ENCODE peak calls at places on chromosomes 7 and 10, in five cellular contexts. One of them, this sample, is unnamed.

GRCh38 chr7:84677386-84677785 is 482.8 kb upstream of the SEMA3A start:
- DNase-seq in prostate gland: no peak
- DNase-seq in Peyer's patch: no peak
- DNase-seq in neural progenitor cell: no peak
- DNase-seq in lower lobe of right lung: no peak
- DNase-seq in this sample: no peak

GRCh38 chr10:18659784-18660561 is 742 bp downstream of the ARL5B start:
- DNase-seq in prostate gland: peak; percentile 51
- DNase-seq in Peyer's patch: no peak
- DNase-seq in neural progenitor cell: peak; percentile 21
- DNase-seq in lower lobe of right lung: no peak
- DNase-seq in this sample: no peak

GRCh38 chr7:115914951-115915350 is 115.6 kb downstream of the TFEC start:
- DNase-seq in prostate gland: no peak
- DNase-seq in Peyer's patch: no peak
- DNase-seq in neural progenitor cell: no peak
- DNase-seq in lower lobe of right lung: no peak
- DNase-seq in this sample: no peak

GRCh38 chr10:79929409-79929904 is 19.4 kb downstream of the SFTPD start:
- DNase-seq in prostate gland: peak; percentile 72
- DNase-seq in Peyer's patch: peak; percentile 86
- DNase-seq in neural progenitor cell: peak; percentile 86
- DNase-seq in lower lobe of right lung: peak; percentile 87
- DNase-seq in this sample: peak; percentile 84

GRCh38 chr10:70571236-70571635 is 31.3 kb downstream of the PRF1 start:
- DNase-seq in prostate gland: no peak
- DNase-seq in Peyer's patch: no peak
- DNase-seq in neural progenitor cell: no peak
- DNase-seq in lower lobe of right lung: no peak
- DNase-seq in this sample: no peak

GRCh38 chr7:39650676-39651075 is 27.3 kb downstream of the RALA start:
- DNase-seq in prostate gland: no peak
- DNase-seq in Peyer's patch: no peak
- DNase-seq in neural progenitor cell: no peak
- DNase-seq in lower lobe of right lung: no peak
- DNase-seq in this sample: peak; percentile 30

GRCh38 chr10:43221419-43222293 is 45.2 kb downstream of the RASGEF1A start:
- DNase-seq in prostate gland: no peak
- DNase-seq in Peyer's patch: peak; percentile 39
- DNase-seq in neural progenitor cell: peak; percentile 66
- DNase-seq in lower lobe of right lung: peak; percentile 28
- DNase-seq in this sample: peak; percentile 9

GRCh38 chr7:117993377-117994003 is 120.2 kb upstream of the CTTNBP2 start:
- DNase-seq in prostate gland: no peak
- DNase-seq in Peyer's patch: no peak
- DNase-seq in neural progenitor cell: peak; percentile 75
- DNase-seq in lower lobe of right lung: no peak
- DNase-seq in this sample: no peak

DNA sequence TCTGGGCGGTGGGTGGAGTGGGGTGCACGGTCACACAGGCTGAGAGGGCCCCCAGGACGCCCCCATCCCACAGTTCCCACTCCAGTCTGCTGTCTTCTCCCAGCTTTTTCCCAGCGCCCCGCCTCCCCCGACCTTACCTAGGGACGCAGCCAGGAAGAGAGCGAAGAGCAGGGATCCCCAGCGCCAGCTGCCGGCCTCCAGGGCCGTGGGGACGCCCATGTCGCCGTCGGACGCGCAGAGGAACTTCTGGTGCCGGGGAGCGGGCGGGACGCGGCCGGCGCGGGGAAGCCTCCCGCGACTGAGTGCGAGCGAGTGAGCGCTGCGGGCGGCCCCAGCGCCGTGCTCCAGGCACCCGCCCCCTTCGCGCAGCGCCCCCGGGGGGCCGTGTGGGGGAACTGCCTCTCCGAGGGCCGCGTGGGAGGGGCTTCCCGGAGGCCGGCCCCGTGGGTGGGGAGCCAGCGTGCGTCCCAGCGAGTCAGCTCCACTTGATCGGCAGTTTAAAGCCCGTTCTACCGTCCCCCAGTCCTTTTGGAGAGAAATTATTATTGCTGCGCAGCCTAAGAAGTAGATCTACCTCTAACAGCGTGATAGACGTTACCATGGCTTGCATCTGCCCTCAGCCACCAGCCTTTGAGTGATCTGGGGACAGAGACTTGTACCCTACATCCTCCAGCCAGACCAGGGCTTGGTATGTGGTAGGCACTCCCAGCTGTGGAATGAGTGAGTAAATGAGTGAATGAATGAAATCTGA is at the start of gene VSIR:
- DNase-seq in prostate gland: peak; percentile 79
- DNase-seq in Peyer's patch: peak; percentile 97
- DNase-seq in neural progenitor cell: peak; percentile 93
- DNase-seq in lower lobe of right lung: peak; percentile 94
- DNase-seq in this sample: peak; percentile 93
- H3K4me1 ChIP-seq in prostate gland: no peaks in the 10 kb centered on the region
- H3K4me1 ChIP-seq in Peyer's patch: no peaks in the 10 kb centered on the region
- H3K4me1 ChIP-seq in neural progenitor cell: no peaks in the 10 kb centered on the region
- H3K4me1 ChIP-seq in lower lobe of right lung: peaks cover 80% of the 10 kb centered on the region
- H3K4me1 ChIP-seq in this sample: peaks cover 79% of the 10 kb centered on the region

GRCh38 chr7:139733751-139734150 is 44.0 kb downstream of the HIPK2 start:
- DNase-seq in prostate gland: no peak
- DNase-seq in Peyer's patch: no peak
- DNase-seq in neural progenitor cell: no peak
- DNase-seq in lower lobe of right lung: no peak
- DNase-seq in this sample: no peak
- H3K27ac ChIP-seq in prostate gland: peak overlapping the region; percentile 41
- H3K27ac ChIP-seq in Peyer's patch: peak overlapping the region; percentile 66
- H3K27ac ChIP-seq in neural progenitor cell: no peak overlapping the region
- H3K27ac ChIP-seq in lower lobe of right lung: no peak overlapping the region
- H3K27ac ChIP-seq in this sample: peak overlapping the region; percentile 91

GRCh38 chr7:1281068-1281467 is 48.4 kb downstream of the UNCX start:
- DNase-seq in prostate gland: no peak
- DNase-seq in Peyer's patch: no peak
- DNase-seq in neural progenitor cell: no peak
- DNase-seq in lower lobe of right lung: peak; percentile 4
- DNase-seq in this sample: no peak
- H3K27me3 ChIP-seq in prostate gland: peaks cover 13% of the 10 kb centered on the region
- H3K27me3 ChIP-seq in Peyer's patch: no peaks in the 10 kb centered on the region
- H3K27me3 ChIP-seq in neural progenitor cell: peaks cover 25% of the 10 kb centered on the region
- H3K27me3 ChIP-seq in lower lobe of right lung: peaks cover 28% of the 10 kb centered on the region
- H3K27me3 ChIP-seq in this sample: peaks cover 69% of the 10 kb centered on the region

GRCh38 chr7:25002826-25003225 is 22.8 kb upstream of the OSBPL3 start:
- DNase-seq in prostate gland: no peak
- DNase-seq in Peyer's patch: no peak
- DNase-seq in neural progenitor cell: no peak
- DNase-seq in lower lobe of right lung: no peak
- DNase-seq in this sample: no peak
- H3K4me1 ChIP-seq in prostate gland: no peaks in the 10 kb centered on the region
- H3K4me1 ChIP-seq in Peyer's patch: no peaks in the 10 kb centered on the region
- H3K4me1 ChIP-seq in neural progenitor cell: no peaks in the 10 kb centered on the region
- H3K4me1 ChIP-seq in lower lobe of right lung: no peaks in the 10 kb centered on the region
- H3K4me1 ChIP-seq in this sample: no peaks in the 10 kb centered on the region

DNA sequence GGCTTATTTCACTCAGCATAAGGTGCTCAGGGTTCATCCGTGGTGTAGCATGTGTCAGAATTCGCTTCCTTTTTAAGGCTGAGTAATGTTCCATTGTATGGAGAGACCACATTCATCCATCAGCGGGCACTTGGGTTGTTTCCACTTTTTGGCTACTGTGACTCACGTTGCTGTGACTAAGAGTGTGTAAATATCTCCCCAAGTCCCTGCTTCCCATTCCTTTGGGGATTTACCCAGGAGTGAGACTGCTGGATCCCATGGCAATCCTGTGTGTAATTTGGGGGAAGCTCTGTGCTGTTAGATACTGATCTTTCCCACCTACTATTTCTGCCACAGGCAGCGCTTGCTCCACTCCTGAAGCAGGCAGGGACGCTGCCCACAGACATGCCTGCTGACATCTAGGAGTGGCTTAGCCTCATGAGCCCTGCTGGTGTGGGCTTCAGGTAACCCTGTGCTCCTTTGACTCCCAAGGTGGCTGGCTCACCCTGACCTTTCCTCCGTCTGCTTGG is 346.0 kb downstream of the FRMD4A start:
- DNase-seq in prostate gland: no peak
- DNase-seq in Peyer's patch: no peak
- DNase-seq in neural progenitor cell: no peak
- DNase-seq in lower lobe of right lung: no peak
- DNase-seq in this sample: no peak
- H3K27ac ChIP-seq in prostate gland: no peak overlapping the region
- H3K27ac ChIP-seq in Peyer's patch: no peak overlapping the region
- H3K27ac ChIP-seq in neural progenitor cell: no peak overlapping the region
- H3K27ac ChIP-seq in lower lobe of right lung: peak overlapping the region; percentile 11
- H3K27ac ChIP-seq in this sample: no peak overlapping the region

GRCh38 chr10:14379556-14380330 is 49.0 kb upstream of the FRMD4A start:
- DNase-seq in prostate gland: no peak
- DNase-seq in Peyer's patch: no peak
- DNase-seq in neural progenitor cell: no peak
- DNase-seq in lower lobe of right lung: no peak
- DNase-seq in this sample: no peak
- H3K27me3 ChIP-seq in prostate gland: no peaks in the 10 kb centered on the region
- H3K27me3 ChIP-seq in Peyer's patch: no peaks in the 10 kb centered on the region
- H3K27me3 ChIP-seq in neural progenitor cell: no peaks in the 10 kb centered on the region
- H3K27me3 ChIP-seq in lower lobe of right lung: no peaks in the 10 kb centered on the region
- H3K27me3 ChIP-seq in this sample: peaks cover 30% of the 10 kb centered on the region

DNA sequence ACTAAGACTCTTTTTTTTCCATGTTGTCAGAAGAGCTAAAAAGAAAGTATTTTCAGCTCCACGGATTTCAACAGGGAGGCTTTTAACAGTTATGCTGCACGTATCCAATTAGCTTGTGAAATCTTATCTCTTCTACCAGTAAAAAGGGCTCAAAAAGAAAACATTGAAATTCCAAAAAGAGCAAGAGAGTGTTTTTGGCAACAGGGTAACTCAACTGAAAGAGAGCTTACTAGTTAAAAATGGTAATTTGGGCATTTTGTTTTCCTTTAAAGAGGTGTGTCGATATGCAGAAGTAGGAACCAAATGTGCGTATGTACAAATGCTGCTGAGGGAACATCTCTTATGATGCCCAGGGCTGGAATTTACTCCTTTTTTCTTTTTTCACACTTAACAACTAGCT is 292.8 kb downstream of the PRKG1 start:
- DNase-seq in prostate gland: no peak
- DNase-seq in Peyer's patch: no peak
- DNase-seq in neural progenitor cell: no peak
- DNase-seq in lower lobe of right lung: no peak
- DNase-seq in this sample: no peak
- H3K4me1 ChIP-seq in prostate gland: no peaks in the 10 kb centered on the region
- H3K4me1 ChIP-seq in Peyer's patch: no peaks in the 10 kb centered on the region
- H3K4me1 ChIP-seq in neural progenitor cell: peaks cover 13% of the 10 kb centered on the region
- H3K4me1 ChIP-seq in lower lobe of right lung: no peaks in the 10 kb centered on the region
- H3K4me1 ChIP-seq in this sample: peaks cover 40% of the 10 kb centered on the region

GRCh38 chr10:124091646-124092269 is 1.6 kb downstream of the CHST15 start:
- DNase-seq in prostate gland: no peak
- DNase-seq in Peyer's patch: peak; percentile 56
- DNase-seq in neural progenitor cell: peak; percentile 62
- DNase-seq in lower lobe of right lung: peak; percentile 75
- DNase-seq in this sample: peak; percentile 34
- H3K27ac ChIP-seq in prostate gland: peak overlapping the region; percentile 89
- H3K27ac ChIP-seq in Peyer's patch: peak overlapping the region; percentile 82
- H3K27ac ChIP-seq in neural progenitor cell: no peak overlapping the region
- H3K27ac ChIP-seq in lower lobe of right lung: peak overlapping the region; percentile 86
- H3K27ac ChIP-seq in this sample: peak overlapping the region; percentile 65

This sample was measured in left ventricle myocardium inferior.